ENCODE peak calls at places on chromosomes 13 and 19, in five cellular contexts. G is IMR-90, S is SK-N-SH, O is K562, J is GM12878. C is an unnamed sample.
A peak's percentile ranks its signal among the peaks of the same experiment; 100 is the strongest.

GRCh38 chr19:40805258-40805868 is 6.4 kb downstream of the EGLN2 start:
- DNase-seq in G (no peak), S (no peak), O (no peak), J (no peak), C (no peak)

GRCh38 chr19:58328999-58329398 is 2.2 kb downstream of the ZSCAN22 start:
- DNase-seq in G (no peak), S (peak; percentile 61), O (peak; percentile 32), J (no peak), C (no peak)

GRCh38 chr13:99315186-99315585 is 8.0 kb upstream of the GPR183 start:
- DNase-seq in G (no peak), S (no peak), O (no peak), J (no peak), C (no peak)

GRCh38 chr13:52070929-52071523 is 46.5 kb downstream of the UTP14C start:
- DNase-seq in G (peak; percentile 32), S (peak; percentile 36), O (peak; percentile 54), J (no peak), C (no peak)

GRCh38 chr13:29905845-29906244 is 55.4 kb upstream of the UBL3 start:
- DNase-seq in G (peak; percentile 56), S (no peak), O (no peak), J (no peak), C (no peak)

GRCh38 chr19:33624586-33625153 is 2.9 kb downstream of the CHST8 start:
- DNase-seq in G (no peak), S (no peak), O (no peak), J (no peak), C (no peak)

GRCh38 chr19:35533822-35534521 is 716 bp downstream of the GAPDHS start:
- DNase-seq in G (peak; percentile 57), S (no peak), O (no peak), J (no peak), C (no peak)

GRCh38 chr13:87311165-87311564 is 360.0 kb upstream of the SLITRK5 start:
- DNase-seq in G (no peak), S (no peak), O (no peak), J (no peak), C (no peak)

GRCh38 chr19:55526216-55527196 is 10.4 kb downstream of the SBK2 start:
- DNase-seq in G (peak; percentile 87), S (peak; percentile 57), O (no peak), J (no peak), C (peak; percentile 95)

GRCh38 chr13:107721436-107721835 is 493.9 kb downstream of the LIG4 start:
- DNase-seq in G (no peak), S (peak; percentile 20), O (no peak), J (no peak), C (no peak)

GRCh38 chr13:98664047-98664446 is 87.1 kb upstream of the STK24 start:
- DNase-seq in G (peak; percentile 85), S (no peak), O (no peak), J (no peak), C (no peak)

GRCh38 chr13:95641961-95642621 is 2.4 kb downstream of the DZIP1 start:
- DNase-seq in G (peak; percentile 43), S (peak; percentile 77), O (no peak), J (no peak), C (no peak)

GRCh38 chr13:34156841-34157365 is 339.0 kb downstream of the RFC3 start:
- DNase-seq in G (peak; percentile 95), S (no peak), O (no peak), J (peak; percentile 55), C (peak; percentile 95)

GRCh38 chr13:50796463-50796862 is 47.0 kb downstream of the DLEU7 start:
- DNase-seq in G (no peak), S (no peak), O (no peak), J (no peak), C (no peak)

GRCh38 chr19:35717665-35718344 is at the start of gene KMT2B:
- DNase-seq in G (no peak), S (peak; percentile 99), O (peak; percentile 95), J (no peak), C (peak; percentile 98)

GRCh38 chr19:39403331-39404312 is 3.0 kb upstream of the ZFP36 start:
- DNase-seq in G (peak; percentile 99), S (no peak), O (peak; percentile 59), J (no peak), C (peak; percentile 98)

GRCh38 chr13:99813346-99814095 is 158.0 kb downstream of the ZIC5 start:
- DNase-seq in G (no peak), S (no peak), O (no peak), J (no peak), C (no peak)

GRCh38 chr13:38399540-38399939 is 49.9 kb downstream of the UFM1 start:
- DNase-seq in G (no peak), S (no peak), O (no peak), J (no peak), C (no peak)

GRCh38 chr13:103607995-103608394 is 541.8 kb upstream of the SLC10A2 start:
- DNase-seq in G (no peak), S (no peak), O (no peak), J (peak; percentile 4), C (no peak)

GRCh38 chr13:111994578-111994977 is 72.4 kb upstream of the SOX1 start:
- DNase-seq in G (no peak), S (no peak), O (no peak), J (no peak), C (no peak)

GRCh38 chr13:111903143-111903542 is 163.8 kb upstream of the SOX1 start:
- DNase-seq in G (no peak), S (no peak), O (no peak), J (no peak), C (no peak)

GRCh38 chr13:47420568-47420967 is 523.7 kb upstream of the HTR2A start:
- DNase-seq in G (peak; percentile 49), S (no peak), O (no peak), J (no peak), C (no peak)
- TF ChIP-seq RCOR1 in G (no peak), S (no peak), O (no peak), J (no peak), C (no peak)

DNA sequence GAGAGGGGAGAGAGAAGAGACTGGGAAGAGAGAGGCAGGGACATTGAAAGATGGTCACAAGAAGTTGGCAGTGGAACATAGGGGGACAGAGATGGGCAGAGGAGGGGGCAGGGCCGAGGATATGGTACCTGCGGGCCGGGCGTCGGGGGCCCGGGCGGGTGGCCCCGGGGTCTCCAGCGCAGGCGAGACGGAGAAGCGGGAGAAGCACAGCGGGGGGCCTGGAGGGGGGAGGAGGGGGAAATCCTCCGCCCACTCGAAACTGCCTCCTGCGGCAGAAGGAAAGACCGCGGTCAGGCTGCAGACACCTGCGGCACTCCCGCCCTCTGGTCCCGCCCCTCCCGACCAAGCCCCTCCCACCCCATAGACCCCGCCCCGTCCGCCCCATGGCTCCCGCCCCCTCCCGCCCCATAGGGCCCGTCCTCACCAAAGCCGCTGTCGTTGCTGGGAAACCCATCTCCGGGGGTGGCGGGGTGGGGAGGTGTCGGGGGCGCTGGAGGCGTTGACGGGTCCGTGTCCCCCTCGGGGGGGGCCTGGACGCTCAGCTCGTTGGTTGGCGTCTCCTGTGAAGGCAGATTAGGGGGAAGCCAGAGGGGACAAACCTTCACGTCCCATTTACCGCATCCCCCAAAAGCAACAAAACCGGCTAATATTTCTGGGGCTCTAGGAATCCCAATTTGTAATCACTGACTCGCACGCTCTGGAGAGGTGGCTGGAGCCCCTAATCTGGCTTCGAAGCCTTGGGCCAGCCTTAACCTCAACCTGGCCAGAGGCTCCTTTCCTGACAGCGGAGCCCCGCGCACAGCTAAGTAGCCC is 20.4 kb downstream of the LMTK3 start:
- DNase-seq in G (no peak), S (peak; percentile 82), O (peak; percentile 94), J (no peak), C (peak; percentile 86)
- TF ChIP-seq RCOR1 in G (no peak), S (no peak), O (no peak), J (no peak), C (no peak)

DNA sequence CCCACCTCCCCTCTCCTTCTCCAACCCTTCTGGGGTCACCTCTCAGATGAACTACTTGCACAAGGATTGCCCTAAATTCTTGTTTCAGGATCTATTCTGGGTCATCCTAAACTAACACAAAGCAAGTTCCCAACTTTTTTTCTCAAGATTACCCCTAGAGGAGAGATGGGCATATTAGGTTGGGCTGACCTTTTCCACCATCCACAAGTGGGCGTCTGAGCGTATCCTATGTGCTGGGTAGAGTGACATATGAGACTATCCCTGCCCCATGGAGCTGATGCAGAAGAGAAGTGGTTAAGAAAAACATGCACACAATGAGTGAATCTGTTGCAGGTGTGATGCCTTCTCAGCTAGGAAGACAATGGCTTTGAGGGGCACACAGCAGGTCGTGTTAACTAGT is 132.7 kb downstream of the CACNA1A start:
- DNase-seq in G (no peak), S (no peak), O (no peak), J (no peak), C (no peak)
- TF ChIP-seq RCOR1 in G (no peak), S (no peak), O (no peak), J (no peak), C (no peak)

GRCh38 chr19:7729831-7730285 is 2.1 kb downstream of the CLEC4G start:
- DNase-seq in G (no peak), S (no peak), O (no peak), J (no peak), C (no peak)
- TF ChIP-seq RCOR1 in G (no peak), S (no peak), O (no peak), J (no peak), C (no peak)

DNA sequence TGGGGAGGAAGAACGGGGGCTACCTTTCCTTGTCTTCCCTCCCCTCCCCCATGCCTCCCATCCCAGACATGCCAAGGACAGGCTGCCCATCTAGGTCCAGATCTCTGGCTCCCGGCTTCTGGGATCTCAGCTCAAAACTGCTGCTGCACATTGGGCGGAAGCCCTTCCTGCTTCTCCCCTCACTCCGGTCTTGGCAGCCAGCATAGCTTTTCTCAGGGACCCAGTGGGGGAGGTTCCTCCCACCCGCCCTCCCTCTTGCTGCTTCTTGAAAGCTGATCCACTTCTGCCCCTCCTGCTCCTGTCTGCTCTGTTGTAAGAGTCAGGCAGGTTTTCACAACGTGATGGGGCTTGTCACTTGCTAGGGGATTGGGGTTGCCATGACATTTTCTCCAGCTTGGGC is 21.7 kb upstream of the RNF17 start:
- DNase-seq in G (no peak), S (no peak), O (no peak), J (no peak), C (no peak)
- TF ChIP-seq RCOR1 in G (no peak), S (no peak), O (no peak), J (no peak), C (no peak)

GRCh38 chr19:7242601-7243258 is 51.5 kb downstream of the INSR start:
- DNase-seq in G (peak; percentile 64), S (peak; percentile 49), O (no peak), J (peak; percentile 77), C (no peak)
- TF ChIP-seq RCOR1 in G (no peak), S (no peak), O (no peak), J (no peak), C (no peak)

DNA sequence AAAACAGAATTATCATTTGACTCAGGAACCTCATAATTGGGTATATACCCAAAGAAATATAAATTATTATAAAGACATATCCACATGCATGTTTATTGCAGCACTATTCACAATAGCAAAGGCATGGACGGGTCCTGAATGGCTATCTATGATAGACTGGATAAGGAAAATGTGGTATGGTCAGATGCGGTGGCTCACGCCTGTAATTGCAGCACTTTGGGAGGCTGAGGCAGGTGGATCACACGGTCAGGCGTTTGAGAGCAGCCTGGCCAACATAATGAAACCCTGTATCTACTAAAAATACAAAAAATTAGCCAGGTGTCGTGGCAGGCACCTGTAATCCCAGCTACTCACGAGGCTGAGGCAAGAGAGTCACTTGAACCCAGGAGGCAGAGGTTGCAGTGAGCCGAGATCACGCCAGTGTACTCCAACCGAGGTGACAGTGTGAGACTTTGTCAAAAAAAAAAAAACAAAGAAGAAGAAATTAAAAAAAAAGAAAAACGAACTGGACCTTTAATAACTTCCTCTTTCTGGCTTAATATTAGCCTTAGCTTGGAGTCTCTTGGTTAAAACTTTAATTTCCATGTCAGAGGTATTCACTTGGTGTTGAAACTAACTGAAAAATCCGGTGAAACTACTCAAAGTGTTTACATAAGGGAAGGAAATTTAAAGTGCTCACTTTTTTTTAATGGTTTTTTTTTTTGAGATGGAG is 104.4 kb downstream of the ZNF486 start:
- DNase-seq in G (no peak), S (no peak), O (no peak), J (no peak), C (no peak)
- TF ChIP-seq RCOR1 in G (no peak), S (no peak), O (no peak), J (no peak), C (no peak)